ENCODE peak calls at places on chromosome 20, in seven cellular contexts. D is osteocyte; Y is tibial nerve; U is stimulated activated CD4-positive, alpha-beta T cell treated with anti-CD3 and anti-CD28 coated beads, Interleukin-1b, Interleukin-23, amount 100 ng/mL, for 24 hours; J is endothelial cell; I is fibroblast of villous mesenchyme; H is left cardiac atrium. W is an unnamed sample.

GRCh38 chr20:23627501-23627900 is 10.3 kb downstream of the CST3 start:
- DNase-seq in D (no peak), Y (no peak), U (no peak), J (no peak), I (peak), H (no peak), W (no peak)

GRCh38 chr20:46814366-46815232 is 80.0 kb upstream of the EYA2 start:
- DNase-seq in D (peak), Y (no peak), U (no peak), J (no peak), I (peak), H (no peak), W (peak)

GRCh38 chr20:50111120-50111828 is 1.7 kb downstream of the UBE2V1 start:
- DNase-seq in D (no peak), Y (no peak), U (peak), J (no peak), I (peak), H (no peak), W (peak)

GRCh38 chr20:43842126-43843020 is 72.3 kb upstream of the TOX2 start:
- DNase-seq in D (peak), Y (no peak), U (no peak), J (no peak), I (no peak), H (no peak), W (no peak)

GRCh38 chr20:49479785-49480184 is 2.7 kb downstream of the KCNB1 start:
- DNase-seq in D (no peak), Y (no peak), U (no peak), J (no peak), I (no peak), H (no peak), W (no peak)

GRCh38 chr20:33261465-33261864 is 21.5 kb upstream of the BPIFB1 start:
- DNase-seq in D (no peak), Y (no peak), U (no peak), J (no peak), I (no peak), H (no peak), W (no peak)

GRCh38 chr20:59123011-59123676 is 40.5 kb upstream of the ZNF831 start:
- DNase-seq in D (no peak), Y (no peak), U (no peak), J (no peak), I (no peak), H (no peak), W (no peak)

GRCh38 chr20:53922901-53923314 is 147.5 kb downstream of the BCAS1 start:
- DNase-seq in D (no peak), Y (no peak), U (no peak), J (no peak), I (no peak), H (no peak), W (no peak)

GRCh38 chr20:49765846-49766541 is 46.6 kb upstream of the SLC9A8 start:
- DNase-seq in D (no peak), Y (no peak), U (no peak), J (no peak), I (peak), H (no peak), W (peak)

GRCh38 chr20:38290829-38291581 is 13.0 kb upstream of the BPI start:
- DNase-seq in D (peak), Y (no peak), U (no peak), J (peak), I (peak), H (peak), W (peak)

GRCh38 chr20:48697845-48698491 is 129.8 kb downstream of the PREX1 start:
- DNase-seq in D (peak), Y (no peak), U (no peak), J (no peak), I (peak), H (peak), W (peak)

GRCh38 chr20:36856196-36856595 is 19.7 kb upstream of the TLDC2 start:
- DNase-seq in D (no peak), Y (no peak), U (no peak), J (no peak), I (no peak), H (peak), W (peak)

GRCh38 chr20:64110411-64111068 is 3.2 kb upstream of the NPBWR2 start:
- DNase-seq in D (peak), Y (no peak), U (no peak), J (no peak), I (no peak), H (no peak), W (no peak)

W was measured in fibroblast of pulmonary artery.